ENCODE peak calls at places on chromosomes 2 and 18, in five cellular contexts. O, M, W, Q and V are unnamed samples.

GRCh38 chr18:37639846-37640245 is 74.2 kb upstream of the CELF4 start:
- DNase-seq in O (no peak), W (no peak), Q (no peak), M (no peak), V (no peak)

GRCh38 chr18:11883153-11883552 is 25.0 kb downstream of the MPPE1 start:
- DNase-seq in W (no peak), M (no peak), O (no peak), Q (no peak), V (no peak)

GRCh38 chr2:101516833-101517690 is 42.1 kb upstream of the RFX8 start:
- DNase-seq in W (peak), Q (peak), O (no peak), M (no peak), V (peak)

GRCh38 chr2:119659601-119660342 is 19.2 kb upstream of the TMEM177 start:
- DNase-seq in O (no peak), W (peak), Q (no peak), M (no peak), V (no peak)

GRCh38 chr18:57542126-57542525 is 44.4 kb downstream of the FECH start:
- DNase-seq in O (no peak), Q (peak), M (no peak), W (peak), V (no peak)

GRCh38 chr2:27569398-27569797 is 13.4 kb upstream of the ZNF512 start:
- DNase-seq in M (no peak), Q (no peak), O (no peak), W (no peak), V (no peak)

GRCh38 chr18:57889841-57890240 is 86.7 kb upstream of the ATP8B1 start:
- DNase-seq in Q (no peak), W (no peak), M (no peak), O (no peak), V (no peak)

GRCh38 chr2:171478345-171478744 is 43.9 kb upstream of the CYBRD1 start:
- DNase-seq in M (no peak), Q (no peak), W (no peak), O (no peak), V (no peak)